ENCODE peak calls at places on chromosomes 1 and 21, in eight cellular contexts. K is AG08395; J is fibroblast of pulmonary artery; U is activated CD4-positive, alpha-beta T cell treated with anti-CD3 and anti-CD28 coated beads, Interleukin-2, amount 50 U/mL, for 48 hours; D is T47D; L is cardiac fibroblast; H is G401; C is hypothalamus. Z is an unnamed sample.

GRCh38 chr1:177966199-177966598 is 3.7 kb downstream of the SEC16B start:
- DNase-seq in J (no peak), L (no peak), U (no peak), K (peak), C (no peak), D (no peak), H (no peak), Z (no peak)

GRCh38 chr1:233916706-233917105 is 12.2 kb downstream of the SLC35F3 start:
- DNase-seq in L (no peak), H (no peak), D (no peak), U (no peak), J (no peak), C (no peak), K (no peak), Z (no peak)

GRCh38 chr1:167791281-167792209 is 69.8 kb downstream of the MPZL1 start:
- DNase-seq in H (no peak), D (no peak), K (peak), U (no peak), L (peak), J (peak), C (no peak), Z (peak)

GRCh38 chr1:116390195-116390594 is 17.2 kb downstream of the ATP1A1 start:
- DNase-seq in J (no peak), L (no peak), U (peak), K (no peak), H (no peak), D (no peak), C (no peak), Z (no peak)

GRCh38 chr1:161182214-161182613 is 4.9 kb upstream of the B4GALT3 start:
- DNase-seq in D (no peak), K (peak), U (peak), L (no peak), C (no peak), H (no peak), J (no peak), Z (peak)

GRCh38 chr1:152481869-152482664 is 28.5 kb upstream of the LCE5A start:
- DNase-seq in D (no peak), K (no peak), C (no peak), J (no peak), H (no peak), L (no peak), U (no peak), Z (no peak)

GRCh38 chr1:172145231-172145651 is 275.2 kb upstream of the C1orf105 start:
- DNase-seq in J (peak), H (peak), D (no peak), K (peak), L (peak), C (no peak), U (no peak), Z (peak)

GRCh38 chr1:173454966-173455524 is 22.1 kb upstream of the PRDX6 start:
- DNase-seq in H (no peak), L (no peak), U (no peak), J (no peak), D (no peak), C (no peak), K (no peak), Z (no peak)

GRCh38 chr1:154832384-154832783 is 37.7 kb downstream of the KCNN3 start:
- DNase-seq in J (no peak), L (no peak), U (no peak), H (no peak), C (no peak), K (no peak), D (no peak), Z (no peak)

GRCh38 chr21:35619184-35619583 is 441.1 kb downstream of the SETD4 start:
- DNase-seq in H (no peak), D (no peak), C (no peak), K (peak), U (no peak), L (peak), J (peak), Z (peak)

GRCh38 chr1:38061883-38062328 is 15.3 kb upstream of the POU3F1 start:
- DNase-seq in J (no peak), L (no peak), U (no peak), K (no peak), H (no peak), D (no peak), C (no peak), Z (no peak)

GRCh38 chr1:29410476-29410875 is 174.2 kb downstream of the PTPRU start:
- DNase-seq in U (no peak), K (no peak), L (no peak), D (no peak), J (no peak), C (no peak), H (peak), Z (no peak)

GRCh38 chr1:202361701-202362100 is 13.2 kb downstream of the PPP1R12B start:
- DNase-seq in D (no peak), C (no peak), U (no peak), H (no peak), J (no peak), L (no peak), K (no peak), Z (no peak)

GRCh38 chr21:45542242-45542666 is at the start of gene SLC19A1:
- DNase-seq in K (peak), D (peak), C (peak), H (peak), J (peak), L (peak), U (peak), Z (peak)

GRCh38 chr1:168767885-168768584 is 39.0 kb upstream of the DPT start:
- DNase-seq in U (no peak), L (peak), K (peak), C (no peak), J (peak), D (no peak), H (peak), Z (peak)

GRCh38 chr1:64864018-64864945 is 102.1 kb downstream of the JAK1 start:
- DNase-seq in U (peak), D (peak), L (peak), K (no peak), J (peak), H (peak), C (no peak), Z (no peak)

GRCh38 chr1:247443641-247444040 is 14.3 kb downstream of the OR2B11 start:
- DNase-seq in C (no peak), J (no peak), L (no peak), K (no peak), H (no peak), D (no peak), U (no peak), Z (no peak)

GRCh38 chr21:44959376-44960091 is 19.7 kb downstream of the SLX9 start:
- DNase-seq in D (no peak), K (no peak), U (no peak), J (no peak), H (no peak), L (no peak), C (no peak), Z (no peak)

GRCh38 chr1:12643079-12643478 is 806 bp upstream of the AADACL4 start:
- DNase-seq in K (no peak), U (no peak), C (no peak), L (no peak), J (no peak), H (no peak), D (no peak), Z (no peak)

GRCh38 chr1:42576935-42577334 is 81.3 kb upstream of the PPIH start:
- DNase-seq in J (no peak), D (no peak), C (no peak), L (no peak), K (no peak), U (no peak), H (no peak), Z (no peak)

GRCh38 chr1:43059640-43060574 is 101.2 kb upstream of the SLC2A1 start:
- DNase-seq in U (no peak), D (no peak), K (no peak), H (no peak), C (no peak), L (no peak), J (no peak), Z (no peak)

GRCh38 chr1:164651378-164651951 is 92.5 kb downstream of the PBX1 start:
- DNase-seq in K (peak), J (peak), U (no peak), L (no peak), H (no peak), C (no peak), D (no peak), Z (peak)

GRCh38 chr21:45856940-45857339 is 124.6 kb upstream of the COL6A1 start:
- DNase-seq in D (no peak), U (no peak), H (no peak), J (no peak), C (no peak), L (no peak), K (no peak), Z (no peak)

GRCh38 chr1:151251656-151252470 is 2.7 kb upstream of the PSMD4 start:
- DNase-seq in K (peak), J (peak), C (peak), U (peak), L (peak), H (peak), D (peak), Z (peak)

GRCh38 chr1:67273591-67273990 is 34.1 kb upstream of the IL12RB2 start:
- DNase-seq in L (no peak), K (no peak), J (no peak), C (no peak), D (peak), U (no peak), H (no peak), Z (no peak)

GRCh38 chr1:170871868-170872267 is 63.5 kb upstream of the MROH9 start:
- DNase-seq in U (no peak), C (no peak), J (no peak), H (no peak), L (no peak), D (no peak), K (no peak), Z (no peak)

GRCh38 chr1:209936125-209936524 is 1.9 kb upstream of the SYT14 start:
- DNase-seq in C (no peak), D (no peak), L (no peak), K (no peak), J (no peak), H (no peak), U (no peak), Z (no peak)

GRCh38 chr1:53475661-53476060 is 16.5 kb downstream of the DMRTB1 start:
- DNase-seq in K (no peak), U (no peak), J (no peak), L (no peak), D (no peak), H (no peak), C (no peak), Z (no peak)

GRCh38 chr21:44299458-44300261 is at the start of gene PFKL:
- DNase-seq in U (peak), J (peak), K (peak), L (peak), C (peak), D (peak), H (peak), Z (peak)

GRCh38 chr1:2209400-2210083 is 15.0 kb upstream of the FAAP20 start:
- DNase-seq in H (no peak), U (no peak), J (no peak), L (no peak), C (no peak), K (no peak), D (no peak), Z (no peak)

GRCh38 chr21:45378258-45378966 is 26.6 kb upstream of the COL18A1 start:
- DNase-seq in C (no peak), L (no peak), D (peak), U (no peak), K (peak), J (no peak), H (no peak), Z (no peak)

GRCh38 chr1:218299416-218299815 is 14.3 kb downstream of the RRP15 start:
- DNase-seq in J (peak), H (peak), K (peak), U (no peak), L (peak), D (peak), C (no peak), Z (peak)

GRCh38 chr1:172941945-172942344 is 108.8 kb downstream of the TNFSF18 start:
- DNase-seq in J (no peak), C (no peak), D (no peak), L (no peak), K (no peak), H (no peak), U (no peak), Z (no peak)

GRCh38 chr1:83055391-83056170 is 943.4 kb downstream of the TTLL7 start:
- DNase-seq in L (no peak), C (no peak), H (no peak), K (no peak), U (no peak), J (no peak), D (peak), Z (no peak)